ENCODE peak calls at places on chromosomes 7 and 10, in seven cellular contexts. K is PC-3, A is fibroblast of mammary gland, J is brain microvascular endothelial cell, I is IMR-90, F is A549, E is foreskin fibroblast. N is an unnamed sample.
A peak's percentile ranks its signal among the peaks of the same experiment; 100 is the strongest.

GRCh38 chr10:12022580-12023257 is 19.9 kb downstream of the UPF2 start:
- DNase-seq in A (no peak), I (no peak), K (no peak), E (no peak), J (no peak), F (no peak), N (no peak)

GRCh38 chr7:43362652-43363428 is 220.1 kb upstream of the STK17A start:
- DNase-seq in F (peak; percentile 12), E (peak; percentile 78), J (no peak), A (peak; percentile 79), I (peak; percentile 16), K (peak; percentile 48), N (peak; percentile 3)

GRCh38 chr10:99172130-99172738 is 63.4 kb downstream of the HPSE2 start:
- DNase-seq in E (peak; percentile 21), F (peak; percentile 60), J (peak; percentile 11), K (peak; percentile 64), A (peak; percentile 60), I (peak; percentile 51), N (no peak)

GRCh38 chr7:17625038-17625437 is 315.3 kb downstream of the SNX13 start:
- DNase-seq in I (peak; percentile 95), A (peak; percentile 93), E (peak; percentile 85), K (peak; percentile 80), F (no peak), J (peak; percentile 85), N (peak; percentile 54)

GRCh38 chr7:128017460-128017859 is 13.8 kb downstream of the LRRC4 start:
- DNase-seq in I (no peak), K (no peak), F (no peak), E (no peak), A (no peak), J (no peak), N (no peak)

GRCh38 chr7:37705976-37706375 is 22.4 kb downstream of the GPR141 start:
- DNase-seq in K (no peak), E (no peak), J (no peak), I (no peak), F (no peak), A (no peak), N (no peak)

GRCh38 chr7:51007708-51008505 is 225.2 kb upstream of the GRB10 start:
- DNase-seq in K (no peak), F (no peak), J (no peak), A (no peak), I (no peak), E (no peak), N (no peak)

GRCh38 chr7:158633055-158633956 is 45.7 kb upstream of the PTPRN2 start:
- DNase-seq in E (no peak), J (no peak), I (no peak), F (no peak), A (no peak), K (no peak), N (no peak)

GRCh38 chr7:37085600-37085999 is 361.3 kb upstream of the AOAH start:
- DNase-seq in A (peak; percentile 5), F (no peak), J (no peak), K (no peak), E (no peak), I (no peak), N (no peak)

GRCh38 chr7:66837007-66837406 is 84.0 kb upstream of the TMEM248 start:
- DNase-seq in A (peak; percentile 58), I (peak; percentile 34), F (peak; percentile 75), E (peak; percentile 12), K (peak; percentile 75), J (peak; percentile 37), N (no peak)

GRCh38 chr10:119198438-119198837 is 8.9 kb upstream of the GRK5 start:
- DNase-seq in F (no peak), E (no peak), I (no peak), A (no peak), J (no peak), K (no peak), N (no peak)

GRCh38 chr7:151404216-151405011 is 5.4 kb downstream of the WDR86 start:
- DNase-seq in F (peak; percentile 55), J (no peak), A (peak; percentile 65), E (peak; percentile 41), I (no peak), K (no peak), N (no peak)

GRCh38 chr7:20991544-20991943 is 204.9 kb upstream of the SP8 start:
- DNase-seq in I (no peak), A (no peak), J (no peak), E (no peak), K (peak; percentile 28), F (no peak), N (no peak)

GRCh38 chr7:128931186-128931798 is 6.4 kb upstream of the IRF5 start:
- DNase-seq in K (no peak), F (no peak), I (no peak), J (no peak), E (no peak), A (no peak), N (no peak)

GRCh38 chr10:78545756-78546155 is 512.1 kb downstream of the RPS24 start:
- DNase-seq in I (no peak), F (no peak), K (no peak), A (no peak), J (no peak), E (no peak), N (no peak)

GRCh38 chr7:97075928-97076327 is 41.6 kb upstream of the SDHAF3 start:
- DNase-seq in E (no peak), K (peak; percentile 11), J (no peak), A (no peak), F (peak; percentile 12), I (no peak), N (no peak)

GRCh38 chr10:44822993-44823392 is 88.1 kb upstream of the TMEM72 start:
- DNase-seq in K (no peak), J (no peak), A (no peak), F (no peak), E (no peak), I (no peak), N (no peak)

GRCh38 chr7:1483536-1484505 is 20.4 kb downstream of the INTS1 start:
- DNase-seq in J (no peak), A (no peak), K (no peak), E (no peak), F (no peak), I (no peak), N (no peak)

GRCh38 chr10:15719062-15719898 is 442 bp downstream of the ITGA8 start:
- DNase-seq in A (no peak), F (no peak), K (no peak), E (no peak), J (peak; percentile 4), I (no peak), N (no peak)

GRCh38 chr10:15719899-15720634 is at the start of gene ITGA8:
- DNase-seq in A (peak; percentile 39), E (no peak), F (peak; percentile 33), K (no peak), I (no peak), J (peak; percentile 24), N (no peak)

GRCh38 chr10:15715619-15716227 is 4.0 kb downstream of the ITGA8 start:
- DNase-seq in A (peak; percentile 38), K (peak; percentile 10), F (peak; percentile 18), E (no peak), J (peak; percentile 19), I (no peak), N (no peak)

GRCh38 chr10:15720635-15721310 is 1.1 kb upstream of the ITGA8 start:
- DNase-seq in F (no peak), J (no peak), E (no peak), A (no peak), K (no peak), I (no peak), N (no peak)

DNA sequence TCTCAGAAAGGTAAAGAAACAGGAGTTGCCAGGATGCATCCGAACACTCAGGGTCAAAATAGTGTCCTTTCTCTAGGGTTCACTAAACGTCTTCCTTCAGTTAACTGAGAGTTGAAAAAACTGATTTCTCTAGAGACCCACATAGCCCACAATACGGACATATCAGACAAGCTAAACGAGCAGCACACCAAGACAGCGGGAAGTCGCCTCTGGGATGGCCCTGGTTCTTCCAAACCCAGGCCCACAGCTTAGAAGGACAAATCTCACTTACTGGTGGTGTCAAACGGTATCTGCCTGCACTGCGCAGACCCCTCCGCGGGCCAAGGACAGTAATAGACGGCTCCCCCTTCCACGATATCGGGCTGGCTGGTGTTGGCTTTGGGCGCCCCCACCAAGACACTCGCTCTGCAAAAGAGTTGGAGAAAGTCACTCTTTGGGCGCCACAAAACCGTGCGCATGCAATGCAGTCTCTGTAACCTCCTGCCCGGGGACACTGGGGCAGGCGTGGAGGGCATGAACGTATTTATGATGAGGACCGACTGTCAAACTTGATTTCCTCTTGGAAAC is 1.1 kb downstream of the ITGA8 start:
- DNase-seq in F (no peak), E (no peak), J (no peak), A (no peak), K (no peak), I (no peak), N (no peak)
- H3K4me3 ChIP-seq in F (no peak overlapping the region), E (peak overlapping the region; percentile 44), J (peak overlapping the region; percentile 41), A (no peak overlapping the region), K (no peak overlapping the region), I (no peak overlapping the region), N (no peak overlapping the region)

DNA sequence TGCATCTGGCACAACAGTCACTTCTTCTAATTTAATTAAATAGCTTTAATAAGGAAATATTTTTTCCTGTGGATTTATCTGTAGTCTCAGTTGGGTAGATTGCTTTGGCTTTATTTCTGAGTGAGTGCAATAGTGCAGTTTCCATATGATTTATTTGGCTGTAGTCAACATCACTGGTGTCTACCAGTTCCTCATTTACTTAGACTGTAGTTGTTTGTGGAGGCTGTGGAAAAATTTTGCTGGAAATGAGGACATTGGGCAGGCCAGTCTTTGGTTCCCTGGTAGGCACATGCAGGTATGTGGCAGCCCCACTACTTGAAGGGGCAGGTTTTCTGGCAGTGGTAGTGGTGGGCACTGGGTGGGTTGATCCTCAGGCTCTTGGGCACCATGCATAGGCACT is 15.5 kb downstream of the TAS2R40 start:
- DNase-seq in E (no peak), K (no peak), I (no peak), A (no peak), F (no peak), J (no peak), N (no peak)
- H3K4me3 ChIP-seq in E (no peak overlapping the region), K (no peak overlapping the region), I (no peak overlapping the region), A (no peak overlapping the region), F (no peak overlapping the region), J (no peak overlapping the region), N (no peak overlapping the region)

DNA sequence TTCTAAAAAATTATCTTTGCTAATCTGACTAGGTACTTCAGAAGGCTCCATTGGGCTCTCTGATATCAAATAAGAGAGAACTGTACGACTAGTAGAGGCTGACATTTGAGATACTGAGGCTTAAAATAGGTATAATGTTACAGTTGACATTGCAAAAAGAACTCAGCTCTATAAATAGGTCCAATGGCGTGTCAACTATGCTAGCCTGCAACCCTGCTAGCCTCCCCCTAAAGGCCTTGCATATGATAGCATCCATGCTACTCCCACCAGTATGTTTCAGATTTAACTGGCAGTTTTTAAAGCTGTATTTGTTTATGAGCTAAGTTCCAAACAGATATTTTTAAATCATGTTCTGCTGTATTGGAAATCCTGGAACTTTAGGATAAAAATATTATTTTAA is at the start of gene PPP1R3A:
- DNase-seq in F (no peak), A (no peak), E (no peak), J (peak; percentile 41), K (no peak), I (peak; percentile 11), N (no peak)
- H3K4me3 ChIP-seq in F (no peak within 1 kb of the TSS), A (no peak within 1 kb of the TSS), E (no peak within 1 kb of the TSS), J (no peak within 1 kb of the TSS), K (no peak within 1 kb of the TSS), I (no peak within 1 kb of the TSS), N (no peak within 1 kb of the TSS)

DNA sequence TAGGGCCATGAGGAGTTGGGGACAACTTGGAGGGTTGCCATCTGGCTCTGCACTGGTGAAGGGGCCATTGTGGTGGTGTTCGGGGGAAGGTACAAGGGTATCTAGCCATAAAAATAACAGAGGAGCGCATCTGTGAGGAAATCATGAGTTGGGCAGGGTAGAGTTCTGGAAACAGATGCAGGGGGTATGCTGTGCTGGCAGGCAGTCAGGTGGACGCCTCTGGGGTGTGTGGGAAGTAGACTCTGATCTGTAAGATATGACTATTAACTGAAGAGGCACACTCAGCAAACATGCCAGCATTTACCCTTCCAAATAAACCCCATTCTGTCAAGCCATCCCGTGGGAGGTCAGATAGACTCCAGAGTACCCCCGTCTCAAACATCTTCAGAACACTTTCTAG is 79.8 kb downstream of the CLEC2L start:
- DNase-seq in E (no peak), J (no peak), I (no peak), F (no peak), K (no peak), A (no peak), N (no peak)
- H3K4me3 ChIP-seq in E (no peak overlapping the region), J (no peak overlapping the region), I (no peak overlapping the region), F (no peak overlapping the region), K (no peak overlapping the region), A (no peak overlapping the region), N (no peak overlapping the region)